ENCODE peak calls at places on chromosomes 7 and 10, in five cellular contexts. X is frontal cortex, Z is neural progenitor cell, K is natural killer cell, J is left kidney. B is an unnamed sample.

GRCh38 chr7:137081694-137082093 is 213.2 kb downstream of the CHRM2 start:
- DNase-seq in Z (no peak), X (no peak), K (no peak), J (no peak), B (no peak)

GRCh38 chr10:44397476-44398225 is 12.8 kb upstream of the CXCL12 start:
- DNase-seq in K (no peak), J (no peak), Z (no peak), X (no peak), B (no peak)

GRCh38 chr7:149196151-149196704 is 882 bp downstream of the ZNF282 start:
- DNase-seq in Z (peak), J (peak), K (no peak), X (no peak), B (peak)

GRCh38 chr10:97109562-97109961 is 76.2 kb downstream of the SLIT1 start:
- DNase-seq in K (no peak), J (peak), X (no peak), Z (no peak), B (no peak)

GRCh38 chr10:113162960-113163359 is 212.9 kb downstream of the TCF7L2 start:
- DNase-seq in X (no peak), J (no peak), K (no peak), Z (no peak), B (no peak)

GRCh38 chr10:117449636-117450035 is 74.4 kb upstream of the PDZD8 start:
- DNase-seq in Z (no peak), K (no peak), X (no peak), J (no peak), B (peak)

GRCh38 chr10:79074732-79075131 is 6.0 kb downstream of the ZMIZ1 start:
- DNase-seq in J (no peak), Z (peak), K (no peak), X (no peak), B (no peak)

GRCh38 chr10:124221356-124222297 is 128.2 kb upstream of the CHST15 start:
- DNase-seq in Z (no peak), K (no peak), X (no peak), J (peak), B (no peak)

GRCh38 chr7:47739901-47740300 is 158.0 kb upstream of the TNS3 start:
- DNase-seq in J (no peak), X (no peak), K (no peak), Z (no peak), B (no peak)

GRCh38 chr7:2802504-2803341 is 41.4 kb downstream of the GNA12 start:
- DNase-seq in X (no peak), K (no peak), J (no peak), Z (peak), B (no peak)

GRCh38 chr7:54394877-54395276 is 147.3 kb upstream of the VSTM2A start:
- DNase-seq in K (no peak), Z (no peak), J (peak), X (no peak), B (no peak)

GRCh38 chr10:7547825-7548224 is 118.9 kb downstream of the ITIH5 start:
- DNase-seq in Z (no peak), J (no peak), K (no peak), X (no peak), B (no peak)

GRCh38 chr7:74269757-74270277 is 15.6 kb upstream of the RFC2 start:
- DNase-seq in Z (peak), X (peak), J (peak), K (peak), B (peak)

GRCh38 chr10:62895058-62895457 is 78.9 kb upstream of the EGR2 start:
- DNase-seq in K (no peak), J (no peak), Z (no peak), X (no peak), B (no peak)

GRCh38 chr7:24341677-24342076 is 57.7 kb downstream of the NPY start:
- DNase-seq in J (no peak), Z (no peak), X (no peak), K (no peak), B (no peak)

GRCh38 chr7:151312356-151312755 is 29.3 kb upstream of the NUB1 start:
- DNase-seq in K (no peak), J (no peak), Z (no peak), X (no peak), B (no peak)

GRCh38 chr7:19930051-19930450 is 156.6 kb upstream of the TMEM196 start:
- DNase-seq in K (no peak), X (no peak), J (no peak), Z (no peak), B (no peak)

GRCh38 chr7:66016131-66016461 is 34.1 kb upstream of the GUSB start:
- DNase-seq in K (no peak), Z (no peak), X (no peak), J (no peak), B (peak)

GRCh38 chr7:151553356-151553755 is 33.7 kb upstream of the RHEB start:
- DNase-seq in Z (no peak), K (no peak), X (no peak), J (no peak), B (no peak)

GRCh38 chr7:24462984-24463383 is 110.3 kb upstream of the PALS2 start:
- DNase-seq in J (no peak), Z (no peak), K (no peak), X (no peak), B (no peak)

GRCh38 chr7:94294471-94295131 is 100.1 kb upstream of the COL1A2 start:
- DNase-seq in K (no peak), J (no peak), X (no peak), Z (no peak), B (no peak)